ENCODE peak calls at places on chromosome 21, in eight cellular contexts. E, U, O, V, Q, A, N and D are unnamed samples.

GRCh38 chr21:35508389-35508888 is 459.3 kb upstream of the RUNX1 start:
- DNase-seq in E (no peak), U (no peak), O (peak), V (no peak), Q (peak), A (no peak), N (no peak), D (no peak)

GRCh38 chr21:45592208-45592619 is 50.0 kb upstream of the SLC19A1 start:
- DNase-seq in E (no peak), U (peak), O (no peak), V (peak), Q (no peak), A (peak), N (peak), D (no peak)

GRCh38 chr21:36721817-36722216 is 22.9 kb downstream of the SIM2 start:
- DNase-seq in E (no peak), U (no peak), O (no peak), V (no peak), Q (no peak), A (no peak), N (no peak), D (no peak)

GRCh38 chr21:26966360-26966977 is 419 bp downstream of the ADAMTS5 start:
- DNase-seq in E (peak), U (no peak), O (peak), V (no peak), Q (peak), A (no peak), N (no peak), D (no peak)

GRCh38 chr21:25103500-25104207 is 503.6 kb downstream of the MRPL39 start:
- DNase-seq in E (no peak), U (no peak), O (no peak), V (no peak), Q (no peak), A (no peak), N (no peak), D (no peak)

GRCh38 chr21:41761211-41762181 is 5.4 kb downstream of the RIPK4 start:
- DNase-seq in E (no peak), U (no peak), O (no peak), V (no peak), Q (peak), A (no peak), N (no peak), D (no peak)

GRCh38 chr21:45894891-45895777 is 86.4 kb upstream of the COL6A1 start:
- DNase-seq in E (no peak), U (no peak), O (no peak), V (no peak), Q (no peak), A (no peak), N (no peak), D (no peak)

GRCh38 chr21:35399706-35400105 is 350.6 kb upstream of the RUNX1 start:
- DNase-seq in E (no peak), U (no peak), O (no peak), V (no peak), Q (no peak), A (no peak), N (no peak), D (no peak)

GRCh38 chr21:43193651-43194302 is 25.0 kb downstream of the CRYAA start:
- DNase-seq in E (peak), U (no peak), O (no peak), V (no peak), Q (peak), A (no peak), N (no peak), D (no peak)

GRCh38 chr21:43323244-43324005 is 103.5 kb downstream of the SIK1 start:
- DNase-seq in E (no peak), U (no peak), O (peak), V (no peak), Q (no peak), A (no peak), N (no peak), D (no peak)

GRCh38 chr21:36701912-36702621 is 3.2 kb downstream of the SIM2 start:
- DNase-seq in E (no peak), U (no peak), O (no peak), V (no peak), Q (no peak), A (no peak), N (no peak), D (no peak)

GRCh38 chr21:32278068-32278467 is 781 bp downstream of the MIS18A start:
- DNase-seq in E (no peak), U (no peak), O (no peak), V (no peak), Q (peak), A (no peak), N (no peak), D (peak)

GRCh38 chr21:31088196-31088751 is 50.0 kb upstream of the KRTAP19-8 start:
- DNase-seq in E (no peak), U (no peak), O (no peak), V (no peak), Q (no peak), A (no peak), N (no peak), D (no peak)

GRCh38 chr21:42582422-42583149 is 68.9 kb downstream of the SLC37A1 start:
- DNase-seq in E (no peak), U (no peak), O (no peak), V (no peak), Q (no peak), A (no peak), N (no peak), D (no peak)

GRCh38 chr21:25573409-25574206 is 33.7 kb downstream of the MRPL39 start:
- DNase-seq in E (peak), U (no peak), O (no peak), V (no peak), Q (peak), A (peak), N (peak), D (peak)

GRCh38 chr21:32334980-32335471 is 36.4 kb downstream of the MRAP start:
- DNase-seq in E (peak), U (no peak), O (peak), V (no peak), Q (peak), A (no peak), N (no peak), D (no peak)

GRCh38 chr21:45203983-45204382 is 83.7 kb downstream of the POFUT2 start:
- DNase-seq in E (no peak), U (no peak), O (no peak), V (no peak), Q (no peak), A (no peak), N (no peak), D (no peak)